ENCODE peak calls at places on chromosome 4, in ten cellular contexts. V is left lung, S is AG04449, Q is fibroblast of pulmonary artery, E is heart right ventricle, L is cardiac muscle cell, M is Peyer's patch, B is RWPE2, K is choroid plexus epithelial cell, D is astrocyte of the spinal cord. X is an unnamed sample.

GRCh38 chr4:37477126-37477525 is 209.1 kb downstream of the RELL1 start:
- DNase-seq in V (no peak), S (no peak), Q (no peak), E (no peak), L (peak), M (no peak), B (no peak), K (no peak), D (no peak), X (no peak)

GRCh38 chr4:1991087-1991486 is 17.7 kb downstream of the NELFA start:
- DNase-seq in V (peak), S (no peak), Q (no peak), E (no peak), L (no peak), M (no peak), B (no peak), K (no peak), D (no peak), X (no peak)

GRCh38 chr4:113788888-113789287 is 27.4 kb upstream of the CAMK2D start:
- DNase-seq in V (no peak), S (no peak), Q (no peak), E (no peak), L (no peak), M (no peak), B (no peak), K (no peak), D (no peak), X (no peak)

GRCh38 chr4:105460306-105460705 is 13.6 kb downstream of the PPA2 start:
- DNase-seq in V (no peak), S (no peak), Q (no peak), E (no peak), L (no peak), M (no peak), B (no peak), K (no peak), D (no peak), X (no peak)

GRCh38 chr4:122224348-122224747 is 72.2 kb downstream of the BLTP1 start:
- DNase-seq in V (no peak), S (no peak), Q (peak), E (peak), L (peak), M (no peak), B (no peak), K (peak), D (peak), X (no peak)

GRCh38 chr4:6776920-6777635 is 5.4 kb upstream of the KIAA0232 start:
- DNase-seq in V (no peak), S (no peak), Q (no peak), E (no peak), L (no peak), M (no peak), B (no peak), K (no peak), D (no peak), X (no peak)

GRCh38 chr4:100288811-100289529 is 98.7 kb upstream of the DDIT4L start:
- DNase-seq in V (no peak), S (no peak), Q (no peak), E (no peak), L (no peak), M (no peak), B (no peak), K (peak), D (no peak), X (no peak)

GRCh38 chr4:167238226-167238625 is 3.9 kb upstream of the SPOCK3 start:
- DNase-seq in V (no peak), S (no peak), Q (no peak), E (no peak), L (no peak), M (no peak), B (no peak), K (no peak), D (no peak), X (no peak)

GRCh38 chr4:145681956-145682355 is 2.0 kb downstream of the C4orf51 start:
- DNase-seq in V (no peak), S (no peak), Q (no peak), E (no peak), L (no peak), M (no peak), B (no peak), K (peak), D (no peak), X (no peak)

GRCh38 chr4:22607382-22607781 is 85.4 kb upstream of the GBA3 start:
- DNase-seq in V (peak), S (no peak), Q (peak), E (no peak), L (peak), M (no peak), B (no peak), K (peak), D (peak), X (peak)

GRCh38 chr4:81405900-81406401 is 65.8 kb downstream of the RASGEF1B start:
- DNase-seq in V (no peak), S (peak), Q (peak), E (peak), L (peak), M (no peak), B (no peak), K (peak), D (peak), X (peak)

GRCh38 chr4:6230502-6230785 is 30.1 kb upstream of the JAKMIP1 start:
- DNase-seq in V (no peak), S (no peak), Q (no peak), E (no peak), L (no peak), M (no peak), B (no peak), K (no peak), D (no peak), X (no peak)

GRCh38 chr4:6680372-6681034 is 13.2 kb upstream of the S100P start:
- DNase-seq in V (no peak), S (no peak), Q (no peak), E (no peak), L (no peak), M (no peak), B (no peak), K (no peak), D (no peak), X (no peak)

GRCh38 chr4:172147702-172148101 is 334.5 kb downstream of the GALNTL6 start:
- DNase-seq in V (no peak), S (peak), Q (peak), E (no peak), L (no peak), M (no peak), B (no peak), K (peak), D (peak), X (no peak)

GRCh38 chr4:158172558-158173258 is at the start of gene GASK1B:
- DNase-seq in V (no peak), S (no peak), Q (peak), E (peak), L (peak), M (no peak), B (no peak), K (peak), D (peak), X (peak)

GRCh38 chr4:74096265-74096980 is 2.6 kb downstream of the CXCL2 start:
- DNase-seq in V (no peak), S (no peak), Q (peak), E (no peak), L (peak), M (no peak), B (no peak), K (peak), D (no peak), X (no peak)

GRCh38 chr4:124736526-124736925 is 24.0 kb upstream of the ANKRD50 start:
- DNase-seq in V (no peak), S (no peak), Q (no peak), E (no peak), L (no peak), M (no peak), B (no peak), K (no peak), D (no peak), X (no peak)

GRCh38 chr4:41731569-41731968 is 17.0 kb downstream of the PHOX2B start:
- DNase-seq in V (no peak), S (no peak), Q (no peak), E (no peak), L (no peak), M (no peak), B (no peak), K (no peak), D (no peak), X (no peak)

GRCh38 chr4:42638276-42638675 is 18.6 kb downstream of the ATP8A1 start:
- DNase-seq in V (no peak), S (no peak), Q (no peak), E (no peak), L (no peak), M (no peak), B (no peak), K (no peak), D (no peak), X (no peak)

GRCh38 chr4:15162465-15163283 is 160.4 kb downstream of the CPEB2 start:
- DNase-seq in V (no peak), S (no peak), Q (peak), E (no peak), L (peak), M (no peak), B (no peak), K (peak), D (peak), X (no peak)

GRCh38 chr4:7418131-7418943 is 16.4 kb downstream of the PSAPL1 start:
- DNase-seq in V (no peak), S (no peak), Q (no peak), E (no peak), L (no peak), M (no peak), B (no peak), K (no peak), D (no peak), X (no peak)

GRCh38 chr4:110533940-110534339 is 58.0 kb downstream of the ENPEP start:
- DNase-seq in V (no peak), S (peak), Q (peak), E (no peak), L (peak), M (no peak), B (peak), K (peak), D (peak), X (peak)

GRCh38 chr4:71827811-71828210 is 43.9 kb upstream of the GC start:
- DNase-seq in V (no peak), S (no peak), Q (no peak), E (no peak), L (no peak), M (no peak), B (no peak), K (no peak), D (no peak), X (no peak)

GRCh38 chr4:80007745-80008149 is 65.3 kb downstream of the ANTXR2 start:
- DNase-seq in V (no peak), S (no peak), Q (peak), E (no peak), L (no peak), M (no peak), B (no peak), K (no peak), D (no peak), X (no peak)

GRCh38 chr4:77158487-77158861 is 1.5 kb downstream of the CCNG2 start:
- DNase-seq in V (no peak), S (no peak), Q (peak), E (no peak), L (no peak), M (no peak), B (no peak), K (no peak), D (no peak), X (no peak)

GRCh38 chr4:41814565-41814964 is 66.0 kb upstream of the PHOX2B start:
- DNase-seq in V (no peak), S (peak), Q (peak), E (peak), L (peak), M (no peak), B (no peak), K (peak), D (peak), X (no peak)

GRCh38 chr4:177505171-177505615 is 63.0 kb upstream of the AGA start:
- DNase-seq in V (no peak), S (no peak), Q (no peak), E (no peak), L (no peak), M (no peak), B (no peak), K (no peak), D (no peak), X (no peak)

GRCh38 chr4:186693159-186693815 is 30.4 kb downstream of the FAT1 start:
- DNase-seq in V (peak), S (peak), Q (peak), E (peak), L (peak), M (no peak), B (peak), K (peak), D (peak), X (peak)

GRCh38 chr4:118034061-118034785 is at the start of gene NDST3:
- DNase-seq in V (peak), S (no peak), Q (peak), E (peak), L (peak), M (no peak), B (peak), K (peak), D (peak), X (peak)

GRCh38 chr4:87093443-87094123 is 126.8 kb downstream of the KLHL8 start:
- DNase-seq in V (no peak), S (no peak), Q (peak), E (peak), L (peak), M (peak), B (no peak), K (peak), D (peak), X (no peak)

GRCh38 chr4:183284965-183285364 is 35.1 kb downstream of the CLDN22 start:
- DNase-seq in V (no peak), S (peak), Q (no peak), E (no peak), L (peak), M (no peak), B (no peak), K (peak), D (peak), X (peak)

GRCh38 chr4:188246488-188246887 is 107.2 kb downstream of the TRIML1 start:
- DNase-seq in V (no peak), S (no peak), Q (no peak), E (no peak), L (no peak), M (no peak), B (no peak), K (no peak), D (no peak), X (no peak)

GRCh38 chr4:180028682-180029081 is 2214.5 kb upstream of the TENM3 start:
- DNase-seq in V (no peak), S (no peak), Q (peak), E (no peak), L (no peak), M (peak), B (peak), K (peak), D (peak), X (no peak)

GRCh38 chr4:158824425-158825274 is 55.8 kb downstream of the FNIP2 start:
- DNase-seq in V (no peak), S (no peak), Q (peak), E (no peak), L (peak), M (no peak), B (no peak), K (peak), D (peak), X (no peak)

GRCh38 chr4:87087015-87087920 is 133.2 kb downstream of the KLHL8 start:
- DNase-seq in V (no peak), S (no peak), Q (no peak), E (no peak), L (no peak), M (no peak), B (no peak), K (no peak), D (no peak), X (no peak)

GRCh38 chr4:9762823-9763475 is 18.5 kb upstream of the DRD5 start:
- DNase-seq in V (no peak), S (peak), Q (peak), E (peak), L (peak), M (no peak), B (no peak), K (peak), D (peak), X (peak)

GRCh38 chr4:64266263-64266662 is 143.0 kb downstream of the TECRL start:
- DNase-seq in V (no peak), S (no peak), Q (no peak), E (no peak), L (no peak), M (no peak), B (no peak), K (no peak), D (no peak), X (no peak)

GRCh38 chr4:64272432-64272831 is 136.8 kb downstream of the TECRL start:
- DNase-seq in V (no peak), S (no peak), Q (no peak), E (no peak), L (no peak), M (no peak), B (no peak), K (no peak), D (peak), X (no peak)

DNA sequence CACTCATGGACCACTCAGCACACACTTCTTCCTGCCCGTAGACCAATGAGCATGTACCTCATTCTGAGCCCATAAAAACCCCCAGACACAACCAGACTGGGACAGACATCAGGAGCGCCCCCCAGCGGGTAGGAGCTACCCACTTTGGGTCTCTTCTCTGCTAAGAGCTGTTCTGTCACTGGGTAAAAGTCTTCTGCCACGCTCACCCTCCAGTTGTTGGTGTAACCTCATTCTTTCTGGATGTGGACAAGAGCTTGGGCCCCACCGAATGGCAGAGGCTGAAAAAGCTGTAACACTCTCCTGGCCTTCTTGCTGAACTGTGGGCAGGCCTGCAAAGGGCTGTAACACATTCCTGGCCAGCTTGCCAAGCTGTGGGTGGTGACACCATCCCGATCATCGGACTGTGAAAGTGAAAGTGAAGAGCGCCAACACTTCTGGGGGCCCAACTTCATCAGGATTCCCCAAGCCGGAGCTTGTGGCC is 137.6 kb downstream of the TECRL start:
- DNase-seq in V (no peak), S (no peak), Q (no peak), E (peak), L (no peak), M (no peak), B (no peak), K (no peak), D (no peak), X (no peak)
- H3K4me3 ChIP-seq in V (no peak), S (no peak), Q (no peak), E (peak), L (no peak), M (no peak), B (no peak), K (no peak), D (no peak), X (no peak)

GRCh38 chr4:153773236-153773690 is 13.4 kb upstream of the RNF175 start:
- DNase-seq in V (no peak), S (no peak), Q (no peak), E (no peak), L (no peak), M (no peak), B (no peak), K (peak), D (no peak), X (no peak)
- TF ChIP-seq CTCF in V (no peak), S (no peak), Q (no peak), E (no peak), L (no peak), M (no peak), B (peak), K (peak), D (peak), X (peak)

DNA sequence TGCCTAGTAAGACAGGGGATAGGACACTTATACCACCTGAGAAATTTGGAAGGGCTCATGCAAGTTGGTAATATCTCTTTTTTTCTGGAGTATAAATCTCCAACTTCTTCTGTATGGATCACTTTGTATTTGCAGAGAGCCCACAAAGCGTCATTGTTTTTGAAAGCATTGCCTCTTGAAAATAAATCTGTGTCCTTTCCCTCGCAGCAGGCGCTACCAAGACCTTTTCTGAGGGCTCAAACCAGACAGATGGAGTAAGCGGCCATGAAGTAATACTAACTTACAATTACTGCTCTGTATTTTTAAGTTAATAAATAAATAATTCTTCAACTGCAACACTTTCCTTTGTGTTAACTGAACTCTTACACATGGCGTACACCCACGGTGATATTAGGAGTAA is 56.0 kb upstream of the FBXW7 start:
- DNase-seq in V (no peak), S (no peak), Q (no peak), E (no peak), L (no peak), M (no peak), B (no peak), K (no peak), D (no peak), X (no peak)
- H3K4me3 ChIP-seq in V (no peak), S (no peak), Q (no peak), E (no peak), L (no peak), M (no peak), B (no peak), K (no peak), D (no peak), X (no peak)

DNA sequence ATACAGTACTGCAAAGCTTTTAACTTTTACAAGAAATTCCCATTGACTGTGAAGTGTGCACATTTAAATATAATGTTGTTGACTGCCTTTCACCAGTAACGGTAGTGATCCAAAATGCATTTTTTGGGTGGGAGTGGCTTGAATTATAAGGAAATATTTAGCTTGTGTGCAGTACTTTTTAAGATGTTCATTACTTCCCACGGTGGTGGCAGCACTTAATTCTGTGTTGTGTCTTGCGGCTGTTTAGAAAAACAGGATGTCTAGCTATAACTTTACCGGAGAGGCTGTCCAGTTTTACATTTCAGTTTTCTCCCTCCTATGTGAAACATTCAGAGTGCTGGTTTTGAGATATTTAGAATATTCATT is 1.7 kb downstream of the TMEM131L start:
- DNase-seq in V (no peak), S (no peak), Q (peak), E (no peak), L (peak), M (no peak), B (no peak), K (no peak), D (no peak), X (no peak)
- TF ChIP-seq CTCF in V (no peak), S (no peak), Q (no peak), E (no peak), L (no peak), M (no peak), B (no peak), K (no peak), D (no peak), X (no peak)

DNA sequence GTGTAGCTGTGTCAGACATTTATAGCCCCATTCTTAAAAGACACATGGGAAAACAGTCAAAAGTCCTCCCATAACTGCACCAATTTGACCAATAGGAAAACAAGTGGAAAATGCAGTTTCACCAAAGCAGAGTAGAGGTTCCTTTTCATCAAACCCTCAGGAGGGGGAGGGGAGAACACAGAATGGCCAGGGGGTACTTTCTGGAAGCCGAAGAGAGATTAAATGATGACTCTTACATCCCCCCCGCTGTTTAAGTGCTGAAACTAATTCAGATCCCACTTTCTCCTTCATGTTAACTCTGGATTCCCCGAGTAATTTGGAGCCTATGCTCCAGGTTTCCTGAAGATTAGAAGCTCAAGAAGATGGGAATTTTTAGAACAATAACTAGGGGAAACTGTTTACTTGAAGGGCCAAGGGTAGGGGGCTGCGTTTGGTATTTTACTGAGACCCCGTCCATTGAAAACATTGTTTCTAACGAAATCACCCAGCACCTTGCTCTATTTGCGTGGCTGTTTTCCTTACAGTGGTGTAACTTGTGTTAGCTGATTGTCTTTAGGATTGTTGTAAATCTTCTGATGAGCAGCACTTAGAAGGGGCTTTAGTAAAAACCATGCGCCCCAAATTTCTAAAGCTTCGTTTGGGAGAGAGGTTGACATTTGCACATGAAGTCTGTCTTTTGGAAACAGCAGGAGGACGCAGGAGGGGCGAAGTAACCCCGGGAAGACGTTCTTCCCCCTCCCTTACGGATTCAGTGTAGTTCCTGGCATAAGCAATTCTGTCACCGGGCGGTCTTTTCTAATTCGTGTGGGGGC is 2.2 kb upstream of the LEF1 start:
- DNase-seq in V (no peak), S (no peak), Q (no peak), E (no peak), L (no peak), M (no peak), B (no peak), K (no peak), D (peak), X (no peak)
- H3K4me3 ChIP-seq in V (no peak), S (no peak), Q (no peak), E (no peak), L (no peak), M (no peak), B (no peak), K (no peak), D (no peak), X (no peak)